ENCODE peak calls at places on chromosomes 5 and 9, in six cellular contexts. F is CD8-positive, alpha-beta T cell; G is right atrium auricular region; A is body of pancreas; E is iPS DF 6.9; X is lower lobe of right lung. C is an unnamed sample.

GRCh38 chr9:134346151-134346550 is 19.9 kb downstream of the RXRA start:
- DNase-seq in F (no peak), G (no peak), A (no peak), E (no peak), X (no peak), C (no peak)

GRCh38 chr5:34497031-34497808 is 158.9 kb upstream of the RAI14 start:
- DNase-seq in F (no peak), G (peak; percentile 73), A (no peak), E (no peak), X (no peak), C (peak; percentile 71)

GRCh38 chr5:106288977-106289376 is 1381.8 kb downstream of the EFNA5 start:
- DNase-seq in F (no peak), G (no peak), A (no peak), E (no peak), X (no peak), C (no peak)

GRCh38 chr5:132272341-132273210 is 15.1 kb downstream of the PDLIM4 start:
- DNase-seq in F (peak; percentile 62), G (no peak), A (peak; percentile 68), E (no peak), X (peak; percentile 67), C (peak; percentile 66)

GRCh38 chr5:126070481-126070880 is 352.7 kb upstream of the GRAMD2B start:
- DNase-seq in F (no peak), G (no peak), A (no peak), E (no peak), X (no peak), C (no peak)

GRCh38 chr9:110744753-110745522 is 76.3 kb downstream of the MUSK start:
- DNase-seq in F (no peak), G (peak; percentile 69), A (no peak), E (no peak), X (no peak), C (no peak)

GRCh38 chr5:353599-354580 is 32.4 kb downstream of the AHRR start:
- DNase-seq in F (no peak), G (peak; percentile 50), A (no peak), E (no peak), X (no peak), C (no peak)

GRCh38 chr5:179301376-179301775 is 43.9 kb downstream of the ADAMTS2 start:
- DNase-seq in F (no peak), G (no peak), A (no peak), E (no peak), X (no peak), C (peak; percentile 21)

GRCh38 chr9:129613520-129614175 is 7.3 kb downstream of the C9orf50 start:
- DNase-seq in F (no peak), G (no peak), A (no peak), E (no peak), X (no peak), C (peak; percentile 80)

GRCh38 chr5:14213813-14214585 is 70.9 kb downstream of the TRIO start:
- DNase-seq in F (no peak), G (no peak), A (no peak), E (no peak), X (no peak), C (no peak)

GRCh38 chr9:136665111-136665703 is 2.5 kb downstream of the EGFL7 start:
- DNase-seq in F (no peak), G (no peak), A (no peak), E (no peak), X (no peak), C (no peak)

DNA sequence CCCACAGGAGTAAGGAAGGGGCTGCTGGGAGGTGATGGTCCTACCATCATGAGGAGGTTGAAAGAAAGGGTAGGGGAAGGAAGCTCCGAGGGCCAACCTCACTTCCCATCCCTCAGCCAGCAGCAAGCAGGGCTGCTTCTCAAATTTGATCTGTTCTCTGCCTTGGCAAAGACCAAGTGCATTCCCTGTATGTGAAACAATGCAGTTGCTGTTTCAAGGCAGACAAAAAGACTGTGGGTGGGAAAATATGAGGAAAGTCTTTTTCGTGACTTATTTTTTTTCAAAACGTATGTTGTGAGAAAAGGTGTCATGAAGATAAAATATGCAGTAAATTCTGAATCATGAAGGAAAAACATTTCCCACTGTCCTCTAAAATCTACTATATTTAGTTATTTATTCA is 165.9 kb downstream of the ARSB start:
- DNase-seq in F (no peak), G (no peak), A (no peak), E (no peak), X (no peak), C (no peak)
- H3K4me1 ChIP-seq in F (no peaks in the 10 kb centered on the region), G (no peaks in the 10 kb centered on the region), A (no peaks in the 10 kb centered on the region), E (no peaks in the 10 kb centered on the region), X (no peaks in the 10 kb centered on the region), C (no peaks in the 10 kb centered on the region)

GRCh38 chr9:126611188-126611587 is 2.5 kb upstream of the LMX1B start:
- DNase-seq in F (no peak), G (no peak), A (no peak), E (no peak), X (no peak), C (no peak)

GRCh38 chr9:126612329-126612812 is 1.4 kb upstream of the LMX1B start:
- DNase-seq in F (no peak), G (no peak), A (no peak), E (no peak), X (no peak), C (no peak)

GRCh38 chr9:126613656-126614055 is at the start of gene LMX1B:
- DNase-seq in F (no peak), G (no peak), A (peak; percentile 41), E (no peak), X (no peak), C (peak; percentile 83)

GRCh38 chr9:126612813-126613641 is 701 bp upstream of the LMX1B start:
- DNase-seq in F (no peak), G (no peak), A (no peak), E (no peak), X (no peak), C (peak; percentile 69)

GRCh38 chr9:126611592-126612328 is 2.0 kb upstream of the LMX1B start:
- DNase-seq in F (peak; percentile 41), G (peak; percentile 84), A (peak; percentile 79), E (no peak), X (peak; percentile 82), C (peak; percentile 74)
- H3K4me3 ChIP-seq in F (peak overlapping the region; percentile 34), G (peak overlapping the region; percentile 47), A (no peak overlapping the region), E (no peak overlapping the region), X (no peak overlapping the region), C (no peak overlapping the region)

DNA sequence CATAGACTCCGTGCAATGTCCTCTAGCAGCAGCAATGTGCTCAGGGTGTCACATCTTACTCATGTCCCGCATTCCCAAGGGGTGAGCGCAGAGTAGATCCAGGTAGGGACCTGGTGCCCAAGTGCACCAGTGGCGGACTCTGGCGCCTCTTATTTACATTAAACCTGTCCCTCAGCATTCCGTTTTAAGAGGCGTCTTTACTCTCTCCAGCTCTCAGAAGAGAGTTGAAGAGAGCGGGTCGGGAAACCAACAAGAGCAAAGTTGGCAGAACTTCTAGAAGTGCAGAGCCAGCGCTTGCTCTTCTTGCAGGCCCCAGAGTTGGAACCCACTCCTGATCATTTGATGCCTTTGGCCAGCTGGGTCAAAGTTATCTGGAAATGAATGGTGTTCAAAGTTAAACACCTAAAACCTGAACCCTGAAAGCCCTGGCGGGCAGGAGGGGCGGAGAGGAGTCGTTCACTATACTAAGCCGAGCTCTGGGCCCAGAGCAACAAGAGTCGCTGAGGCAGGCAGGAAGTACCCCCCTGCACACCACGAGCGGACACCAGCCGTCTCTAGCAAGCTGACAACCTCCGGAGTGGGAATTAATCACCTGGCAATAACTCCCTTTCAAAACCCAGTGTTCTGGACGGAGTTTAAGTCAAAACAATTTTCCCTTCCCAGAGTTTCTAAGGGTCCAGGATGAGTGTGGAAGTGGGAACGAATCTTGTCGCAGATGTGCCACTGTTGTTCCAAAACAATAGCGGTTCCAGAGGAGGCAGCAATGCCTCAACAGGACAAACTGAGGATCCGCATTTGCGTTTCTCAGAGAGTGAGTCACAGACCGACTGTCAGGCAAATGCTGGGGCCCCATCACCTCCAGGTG is 122.8 kb downstream of the TMEM161B start:
- DNase-seq in F (no peak), G (no peak), A (no peak), E (no peak), X (peak; percentile 80), C (no peak)
- H3K27ac ChIP-seq in F (no peak overlapping the region), G (no peak overlapping the region), A (no peak overlapping the region), E (no peak overlapping the region), X (peak overlapping the region; percentile 76), C (no peak overlapping the region)

GRCh38 chr5:39505751-39506150 is 81.0 kb upstream of the DAB2 start:
- DNase-seq in F (no peak), G (no peak), A (no peak), E (no peak), X (no peak), C (no peak)

GRCh38 chr5:39501403-39501802 is 76.6 kb upstream of the DAB2 start:
- DNase-seq in F (no peak), G (no peak), A (no peak), E (no peak), X (no peak), C (peak; percentile 73)

GRCh38 chr5:39502704-39503103 is 77.9 kb upstream of the DAB2 start:
- DNase-seq in F (no peak), G (no peak), A (no peak), E (no peak), X (no peak), C (no peak)

GRCh38 chr5:39500656-39501295 is 76.0 kb upstream of the DAB2 start:
- DNase-seq in F (no peak), G (no peak), A (no peak), E (no peak), X (no peak), C (no peak)

DNA sequence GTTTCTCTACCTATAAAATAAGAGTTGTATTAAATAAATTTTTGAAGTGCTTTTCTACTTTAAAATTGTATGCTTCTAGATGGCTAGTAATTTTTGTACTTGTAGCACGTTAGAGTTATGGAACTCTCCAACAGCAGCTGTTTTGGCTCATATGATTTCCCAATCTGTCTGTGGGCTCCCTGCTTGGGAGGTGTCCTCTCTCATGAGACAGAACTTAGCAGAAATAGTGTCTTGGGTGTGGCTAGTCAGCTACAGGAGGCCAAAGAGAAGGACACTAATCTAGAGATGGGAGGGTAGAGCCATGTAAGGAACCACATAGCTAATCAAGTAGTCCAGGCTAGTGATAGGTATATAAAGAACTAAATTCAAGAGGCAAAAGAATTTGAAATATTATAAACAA is 78.4 kb upstream of the DAB2 start:
- DNase-seq in F (no peak), G (no peak), A (no peak), E (no peak), X (no peak), C (no peak)
- H3K4me1 ChIP-seq in F (no peaks in the 10 kb centered on the region), G (peaks cover 43% of the 10 kb centered on the region), A (peaks cover 4% of the 10 kb centered on the region), E (no peaks in the 10 kb centered on the region), X (peaks cover 29% of the 10 kb centered on the region), C (peaks cover 3% of the 10 kb centered on the region)

C was measured in aorta.